ENCODE peak calls at places on chromosome 16, in seven cellular contexts. H is IMR-90, I is colonic mucosa, C is neural progenitor cell, S is NB4, Y is GM12865, L is mucosa of descending colon. X is an unnamed sample.

GRCh38 chr16:48101069-48101674 is 54.6 kb downstream of the ABCC12 start:
- DNase-seq in H (no peak), I (no peak), C (no peak), S (no peak), Y (peak), L (no peak), X (peak)

GRCh38 chr16:72427786-72428480 is 256.0 kb upstream of the PMFBP1 start:
- DNase-seq in H (no peak), I (no peak), C (no peak), S (no peak), Y (no peak), L (no peak), X (no peak)

GRCh38 chr16:46900464-46901235 is 16.5 kb downstream of the GPT2 start:
- DNase-seq in H (no peak), I (no peak), C (no peak), S (no peak), Y (no peak), L (no peak), X (peak)

GRCh38 chr16:57242650-57243049 is 2.4 kb upstream of the ARL2BP start:
- DNase-seq in H (no peak), I (no peak), C (no peak), S (no peak), Y (no peak), L (no peak), X (no peak)

GRCh38 chr16:25092489-25092888 is 19.1 kb upstream of the LCMT1 start:
- DNase-seq in H (no peak), I (no peak), C (no peak), S (peak), Y (no peak), L (no peak), X (no peak)

GRCh38 chr16:8493885-8494487 is 96.3 kb downstream of the TMEM114 start:
- DNase-seq in H (no peak), I (no peak), C (peak), S (peak), Y (no peak), L (no peak), X (no peak)

GRCh38 chr16:48608452-48608851 is 1.5 kb downstream of the N4BP1 start:
- DNase-seq in H (no peak), I (no peak), C (no peak), S (peak), Y (peak), L (no peak), X (peak)

GRCh38 chr16:58459344-58460218 is 40.4 kb upstream of the NDRG4 start:
- DNase-seq in H (peak), I (no peak), C (no peak), S (no peak), Y (no peak), L (no peak), X (peak)

GRCh38 chr16:57534881-57535658 is 1.3 kb downstream of the CCDC102A start:
- DNase-seq in H (no peak), I (peak), C (no peak), S (no peak), Y (no peak), L (peak), X (no peak)

GRCh38 chr16:84183572-84183875 is 3.3 kb downstream of the TAF1C start:
- DNase-seq in H (no peak), I (no peak), C (no peak), S (no peak), Y (no peak), L (no peak), X (no peak)

GRCh38 chr16:84184775-84185174 is 2.1 kb downstream of the TAF1C start:
- DNase-seq in H (no peak), I (no peak), C (no peak), S (no peak), Y (no peak), L (no peak), X (no peak)

GRCh38 chr16:84182104-84182503 is 4.8 kb downstream of the TAF1C start:
- DNase-seq in H (no peak), I (no peak), C (no peak), S (no peak), Y (no peak), L (no peak), X (no peak)

GRCh38 chr16:84182680-84183571 is 3.9 kb downstream of the TAF1C start:
- DNase-seq in H (no peak), I (no peak), C (no peak), S (no peak), Y (no peak), L (no peak), X (no peak)

DNA sequence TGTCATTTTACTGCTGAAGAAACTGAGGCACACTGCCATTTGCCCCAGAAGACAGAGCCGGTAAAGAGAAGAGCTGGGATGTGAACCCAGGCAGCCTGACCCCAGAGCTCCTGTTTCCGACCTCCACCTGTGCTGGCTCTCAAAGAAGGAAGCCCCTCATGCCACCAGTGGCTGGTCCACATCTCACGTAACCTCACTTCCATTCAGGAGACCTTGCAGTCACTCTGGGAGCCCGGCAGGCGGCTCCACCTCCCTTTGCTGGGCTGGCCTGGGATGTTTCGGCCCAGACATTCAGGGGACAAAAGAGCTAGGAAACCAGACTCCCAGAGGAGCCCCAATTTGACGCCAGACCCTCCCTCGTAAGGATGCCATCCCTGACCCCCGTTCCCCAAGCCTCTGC is 2.9 kb downstream of the TAF1C start:
- DNase-seq in H (no peak), I (no peak), C (no peak), S (no peak), Y (no peak), L (no peak), X (peak)
- TF ChIP-seq CTCF in H (no peak), I (no peak), C (peak), S (no peak), Y (no peak), L (no peak), X (peak)

DNA sequence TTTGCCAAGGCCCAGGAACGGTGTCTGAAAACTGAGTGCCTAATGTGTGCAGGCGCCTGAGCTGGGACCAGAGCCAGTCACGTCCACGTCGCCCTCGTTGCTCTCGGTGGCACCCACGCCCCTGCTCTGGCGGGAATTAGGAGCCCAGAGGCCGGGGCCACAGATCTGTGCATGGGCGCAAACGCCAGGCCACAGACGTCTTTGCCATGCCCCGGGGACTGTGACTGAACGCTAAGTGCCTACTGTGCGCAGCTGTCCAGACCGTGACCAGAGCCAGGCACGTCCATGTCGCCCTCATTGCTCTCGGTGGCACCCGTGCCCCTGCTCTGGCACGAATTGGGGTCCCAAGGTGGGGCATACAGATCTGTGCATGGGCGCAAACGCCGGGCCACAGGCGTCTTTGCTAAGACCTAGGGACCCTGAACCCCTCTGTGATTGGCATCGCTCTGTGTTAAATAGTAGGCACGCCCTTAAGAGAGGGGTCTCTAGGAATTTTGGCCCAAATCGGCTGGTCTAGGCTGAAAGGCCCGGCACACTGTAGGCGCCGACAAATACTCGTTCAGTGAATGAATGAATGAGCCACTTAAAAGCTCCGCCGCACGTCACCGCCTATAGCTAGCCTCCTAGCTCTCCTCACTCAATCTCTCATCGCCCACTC is 830 bp upstream of the UBALD1 start:
- DNase-seq in H (no peak), I (peak), C (no peak), S (no peak), Y (no peak), L (peak), X (no peak)
- H3K4me3 ChIP-seq in H (no peak), I (peak), C (no peak), S (peak), Y (peak), L (no peak), X (peak)

DNA sequence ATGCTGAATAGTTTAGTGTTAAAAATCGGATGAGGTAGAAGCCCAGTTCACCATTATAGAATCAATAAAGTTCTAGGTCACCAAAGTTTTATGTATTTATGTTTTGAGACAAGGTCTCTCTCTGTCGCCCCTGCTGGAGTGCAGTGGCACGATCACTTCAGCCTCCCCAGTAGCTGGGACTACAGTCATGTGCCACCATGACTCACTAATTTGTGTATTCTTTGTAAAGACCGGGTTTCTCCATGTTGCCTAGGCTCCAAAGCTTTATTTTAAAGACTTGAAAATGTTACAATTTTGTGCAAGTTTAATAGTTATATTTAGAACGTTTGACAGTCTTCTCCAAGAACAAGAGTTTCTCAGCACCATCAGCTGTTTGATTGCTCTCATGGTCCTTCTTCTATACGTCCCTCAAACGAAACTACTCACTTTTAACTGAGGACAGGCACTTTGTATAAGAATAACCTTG is 32.1 kb downstream of the NDE1 start:
- DNase-seq in H (peak), I (no peak), C (peak), S (peak), Y (peak), L (no peak), X (peak)
- TF ChIP-seq CTCF in H (peak), I (no peak), C (peak), S (peak), Y (peak), L (no peak), X (peak)

GRCh38 chr16:66524601-66525164 is 25.2 kb downstream of the TK2 start:
- DNase-seq in H (no peak), I (peak), C (no peak), S (peak), Y (peak), L (no peak), X (no peak)

GRCh38 chr16:66528294-66528693 is 21.6 kb downstream of the TK2 start:
- DNase-seq in H (no peak), I (no peak), C (no peak), S (no peak), Y (no peak), L (no peak), X (no peak)

GRCh38 chr16:66522816-66523590 is 26.9 kb downstream of the TK2 start:
- DNase-seq in H (no peak), I (no peak), C (no peak), S (no peak), Y (no peak), L (no peak), X (no peak)

GRCh38 chr16:66523861-66524354 is 26.0 kb downstream of the TK2 start:
- DNase-seq in H (no peak), I (no peak), C (no peak), S (peak), Y (peak), L (no peak), X (no peak)

DNA sequence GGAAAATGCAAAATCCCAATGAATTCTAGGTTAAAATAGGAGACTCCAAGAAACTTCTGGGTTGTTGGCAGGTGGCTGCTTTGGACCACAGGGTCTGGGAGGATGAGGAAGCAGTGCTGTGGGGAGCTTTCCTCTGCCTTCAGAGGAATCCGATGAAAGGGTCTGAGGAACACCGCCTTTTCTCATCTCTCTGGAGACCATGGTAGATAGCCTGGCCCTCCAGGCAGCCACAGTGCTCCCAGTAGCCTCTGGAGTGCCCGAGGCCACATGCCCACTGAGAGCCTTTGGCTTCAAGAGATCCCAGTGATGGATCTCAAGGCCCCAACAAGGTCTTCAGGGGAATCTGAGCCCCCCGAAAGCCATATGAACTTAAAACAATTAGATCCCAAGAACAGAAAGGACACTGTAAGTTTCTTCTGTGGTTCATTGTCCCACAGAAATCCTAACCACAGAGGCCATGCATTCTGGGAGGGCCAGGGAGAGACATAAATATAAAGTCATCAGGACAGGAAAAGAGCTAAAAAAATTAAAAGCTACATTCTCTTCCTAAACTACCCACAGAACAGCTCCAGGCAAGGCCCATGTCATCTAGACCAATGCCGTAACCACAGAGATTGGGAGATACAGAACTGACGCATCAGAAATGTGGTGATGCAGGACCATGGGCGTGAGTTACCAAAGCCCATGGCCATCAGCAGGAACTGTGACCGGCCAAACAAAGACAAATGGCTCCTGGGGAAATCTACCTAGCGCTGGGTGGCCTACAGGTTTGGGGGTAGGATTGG is 24.3 kb downstream of the TK2 start:
- DNase-seq in H (no peak), I (no peak), C (no peak), S (peak), Y (no peak), L (no peak), X (no peak)
- H3K4me3 ChIP-seq in H (no peak), I (no peak), C (no peak), S (no peak), Y (no peak), L (no peak), X (no peak)

DNA sequence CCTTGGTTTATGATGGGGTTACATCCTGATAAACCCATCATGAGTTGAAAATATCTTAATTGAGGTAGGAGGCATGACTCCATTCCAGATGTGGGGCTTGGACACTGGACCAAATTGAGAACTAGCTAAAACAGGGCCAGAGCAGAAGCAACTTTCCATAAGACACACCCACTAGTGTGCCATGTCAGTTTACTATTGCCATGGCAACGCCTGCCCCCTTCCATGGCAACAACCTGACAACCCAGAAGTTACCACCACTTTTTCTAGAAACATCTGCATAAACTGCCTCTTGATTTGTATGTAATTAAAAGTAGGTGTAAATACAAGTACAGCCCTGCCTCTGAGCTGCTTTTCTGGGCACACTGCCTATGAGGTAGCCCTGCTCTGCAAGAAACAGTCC is 19.6 kb upstream of the SCNN1B start:
- DNase-seq in H (no peak), I (no peak), C (peak), S (no peak), Y (no peak), L (no peak), X (peak)
- TF ChIP-seq CTCF in H (no peak), I (no peak), C (no peak), S (no peak), Y (no peak), L (no peak), X (no peak)

DNA sequence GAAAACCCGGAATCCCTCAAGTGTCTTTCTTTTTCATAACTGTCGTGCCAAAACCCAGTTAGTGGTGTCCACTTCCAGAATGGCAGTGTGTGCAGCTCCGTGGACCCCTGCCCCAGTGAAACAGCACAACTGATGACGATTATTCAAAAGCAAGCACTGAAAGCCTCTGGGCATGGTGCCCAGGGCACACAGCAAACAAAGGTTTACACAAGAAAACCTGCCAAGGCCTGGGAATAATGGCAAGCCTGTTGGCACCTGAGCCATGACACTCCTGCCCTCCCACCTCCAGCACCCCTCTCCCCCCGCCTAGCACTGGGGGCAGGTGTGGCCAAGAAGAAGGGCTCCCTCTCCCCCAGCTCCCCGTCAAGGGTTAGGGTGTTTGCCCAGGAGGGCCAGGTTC is 2.8 kb downstream of the PKMYT1 start:
- DNase-seq in H (no peak), I (peak), C (no peak), S (no peak), Y (no peak), L (peak), X (no peak)
- H3K4me3 ChIP-seq in H (no peak), I (no peak), C (no peak), S (no peak), Y (no peak), L (no peak), X (no peak)

X was measured in epithelial cell of esophagus.